ENCODE peak calls at places on chromosomes 5 and 9, in ten cellular contexts. H is CD4-positive, CD25-positive, alpha-beta regulatory T cell; L is GM04504; V is dorsolateral prefrontal cortex; M is Caki2; Y is T-helper 1 cell; E is stomach; I is sigmoid colon; J is Calu3; Q is heart right ventricle. F is an unnamed sample.

GRCh38 chr9:137619240-137620090 is 660 bp downstream of the EHMT1 start:
- DNase-seq in H (peak), L (no peak), V (no peak), M (peak), Y (no peak), E (peak), I (peak), J (no peak), Q (no peak), F (no peak)

GRCh38 chr5:1325870-1326546 is 18.9 kb downstream of the CLPTM1L start:
- DNase-seq in H (no peak), L (peak), V (no peak), M (peak), Y (no peak), E (no peak), I (peak), J (no peak), Q (no peak), F (no peak)

GRCh38 chr9:136228107-136228875 is 17.3 kb downstream of the QSOX2 start:
- DNase-seq in H (no peak), L (no peak), V (no peak), M (peak), Y (no peak), E (no peak), I (no peak), J (peak), Q (no peak), F (peak)

GRCh38 chr9:69874301-69875060 is 53.9 kb downstream of the CFAP95 start:
- DNase-seq in H (no peak), L (peak), V (no peak), M (no peak), Y (no peak), E (no peak), I (no peak), J (no peak), Q (peak), F (no peak)

GRCh38 chr5:104751969-104752368 is 1189.4 kb upstream of the NUDT12 start:
- DNase-seq in H (no peak), L (no peak), V (no peak), M (no peak), Y (no peak), E (no peak), I (no peak), J (no peak), Q (no peak), F (no peak)

GRCh38 chr5:68883441-68883840 is 210.4 kb upstream of the SLC30A5 start:
- DNase-seq in H (no peak), L (no peak), V (no peak), M (no peak), Y (no peak), E (no peak), I (no peak), J (no peak), Q (no peak), F (no peak)

GRCh38 chr9:127225747-127226646 is 38.6 kb upstream of the GARNL3 start:
- DNase-seq in H (no peak), L (no peak), V (peak), M (peak), Y (no peak), E (no peak), I (no peak), J (no peak), Q (no peak), F (no peak)

GRCh38 chr5:13910637-13911288 is 33.7 kb downstream of the DNAH5 start:
- DNase-seq in H (no peak), L (no peak), V (no peak), M (peak), Y (no peak), E (no peak), I (no peak), J (peak), Q (no peak), F (no peak)

GRCh38 chr9:109331353-109331752 is 10.5 kb upstream of the EPB41L4B start:
- DNase-seq in H (no peak), L (no peak), V (peak), M (no peak), Y (no peak), E (peak), I (no peak), J (peak), Q (peak), F (peak)

GRCh38 chr9:11366585-11367129 is 753.9 kb upstream of the PTPRD start:
- DNase-seq in H (no peak), L (no peak), V (no peak), M (no peak), Y (no peak), E (no peak), I (no peak), J (no peak), Q (no peak), F (no peak)

GRCh38 chr9:37836386-37836785 is 35.8 kb downstream of the DCAF10 start:
- DNase-seq in H (peak), L (no peak), V (no peak), M (no peak), Y (no peak), E (no peak), I (no peak), J (no peak), Q (no peak), F (no peak)

GRCh38 chr9:27212191-27212590 is 84.8 kb downstream of the EQTN start:
- DNase-seq in H (no peak), L (no peak), V (no peak), M (no peak), Y (no peak), E (no peak), I (no peak), J (no peak), Q (no peak), F (no peak)

GRCh38 chr5:131139321-131139720 is 25.7 kb downstream of the HINT1 start:
- DNase-seq in H (no peak), L (no peak), V (no peak), M (no peak), Y (no peak), E (no peak), I (no peak), J (no peak), Q (no peak), F (no peak)

GRCh38 chr5:140220698-140221064 is 45.7 kb downstream of the CYSTM1 start:
- DNase-seq in H (no peak), L (no peak), V (peak), M (no peak), Y (no peak), E (no peak), I (no peak), J (no peak), Q (no peak), F (no peak)

GRCh38 chr9:137669261-137669672 is 50.5 kb downstream of the EHMT1 start:
- DNase-seq in H (peak), L (no peak), V (no peak), M (no peak), Y (no peak), E (no peak), I (peak), J (no peak), Q (no peak), F (no peak)

GRCh38 chr9:18543406-18543965 is 69.5 kb downstream of the ADAMTSL1 start:
- DNase-seq in H (no peak), L (peak), V (no peak), M (peak), Y (no peak), E (no peak), I (no peak), J (no peak), Q (no peak), F (no peak)

GRCh38 chr5:166178681-166179080 is 2112.8 kb upstream of the WWC1 start:
- DNase-seq in H (no peak), L (no peak), V (no peak), M (no peak), Y (no peak), E (no peak), I (no peak), J (no peak), Q (no peak), F (no peak)

GRCh38 chr9:569276-569675 is 272.2 kb upstream of the DMRT1 start:
- DNase-seq in H (no peak), L (no peak), V (no peak), M (no peak), Y (no peak), E (no peak), I (no peak), J (no peak), Q (no peak), F (no peak)

GRCh38 chr5:176180339-176180738 is 57.9 kb upstream of the SIMC1 start:
- DNase-seq in H (no peak), L (peak), V (no peak), M (peak), Y (no peak), E (no peak), I (no peak), J (no peak), Q (no peak), F (no peak)

GRCh38 chr9:69107801-69108200 is 66.3 kb upstream of the TJP2 start:
- DNase-seq in H (no peak), L (no peak), V (no peak), M (no peak), Y (no peak), E (no peak), I (no peak), J (no peak), Q (no peak), F (no peak)

GRCh38 chr5:132085686-132086085 is 12.1 kb downstream of the CSF2 start:
- DNase-seq in H (no peak), L (no peak), V (no peak), M (no peak), Y (no peak), E (no peak), I (peak), J (no peak), Q (no peak), F (no peak)

GRCh38 chr9:91751922-91752321 is 198.1 kb downstream of the ROR2 start:
- DNase-seq in H (no peak), L (no peak), V (no peak), M (no peak), Y (no peak), E (no peak), I (no peak), J (no peak), Q (no peak), F (no peak)